ENCODE peak calls at places on chromosomes 6 and 20, in nine cellular contexts. V is activated CD8-positive, alpha-beta memory T cell treated with anti-CD3 and anti-CD28 coated beads for 24 hours; Z is ovary; F is stimulated activated CD4-positive, alpha-beta T cell treated with anti-CD3 and anti-CD28 coated beads, Interleukin-1b, Interleukin-23, amount 100 ng/mL, for 24 hours; C is NCI-H1930; O is HCT116; I is HEK293T; L is breast epithelium; K is NCI-H460. D is an unnamed sample.
A peak's percentile ranks its signal among the peaks of the same experiment; 100 is the strongest.

GRCh38 chr6:33508935-33509926 is 54.9 kb downstream of the ZBTB9 start:
- DNase-seq in O (no peak), I (no peak), V (no peak), F (no peak), Z (no peak), L (no peak), K (no peak), C (no peak), D (no peak)

GRCh38 chr6:133631421-133631820 is 257.5 kb upstream of the TCF21 start:
- DNase-seq in L (no peak), I (no peak), V (no peak), Z (no peak), K (peak; percentile 54), O (no peak), F (no peak), C (no peak), D (no peak)

GRCh38 chr6:16804515-16805161 is 43.4 kb upstream of the ATXN1 start:
- DNase-seq in I (no peak), F (no peak), O (no peak), K (no peak), V (no peak), C (no peak), L (no peak), Z (no peak), D (no peak)

GRCh38 chr20:34984756-34985261 is 29.1 kb downstream of the MYH7B start:
- DNase-seq in O (no peak), V (no peak), I (no peak), Z (no peak), C (no peak), K (no peak), L (no peak), F (no peak), D (no peak)

GRCh38 chr20:47125553-47126373 is 230.7 kb downstream of the ZMYND8 start:
- DNase-seq in C (no peak), I (no peak), O (no peak), V (no peak), L (no peak), K (no peak), Z (no peak), F (no peak), D (no peak)

GRCh38 chr6:159074120-159074684 is 29.4 kb upstream of the TAGAP start:
- DNase-seq in V (no peak), C (peak; percentile 46), Z (no peak), L (no peak), O (peak; percentile 41), F (no peak), K (peak; percentile 7), I (peak; percentile 70), D (no peak)

GRCh38 chr6:44439270-44440045 is 52.0 kb downstream of the CDC5L start:
- DNase-seq in V (no peak), I (no peak), Z (no peak), K (no peak), F (no peak), C (no peak), O (no peak), L (no peak), D (no peak)

GRCh38 chr20:13552061-13552460 is 86.7 kb downstream of the TASP1 start:
- DNase-seq in L (no peak), O (no peak), I (no peak), V (no peak), C (no peak), F (no peak), K (no peak), Z (no peak), D (no peak)

GRCh38 chr6:116971959-116972358 is 94.9 kb downstream of the RFX6 start:
- DNase-seq in Z (no peak), V (no peak), C (no peak), K (peak; percentile 44), I (peak; percentile 57), F (no peak), O (peak; percentile 54), L (no peak), D (no peak)

GRCh38 chr20:10554285-10554684 is 119.2 kb downstream of the SLX4IP start:
- DNase-seq in L (no peak), F (no peak), I (no peak), Z (no peak), K (no peak), V (no peak), C (no peak), O (no peak), D (no peak)

D was measured in pancreas.